ENCODE peak calls at places on chromosomes 3 and 15, in eight cellular contexts. J is heart right ventricle; X is lower lobe of right lung; O is CD8-positive, alpha-beta memory T cell; S is tibial nerve; N is mammary epithelial cell; I is naive thymus-derived CD4-positive, alpha-beta T cell; F is esophagus muscularis mucosa. H is an unnamed sample.
A peak's percentile ranks its signal among the peaks of the same experiment; 100 is the strongest.

GRCh38 chr3:65314265-65314664 is 626.5 kb upstream of the ADAMTS9 start:
- DNase-seq in O (no peak), I (no peak), X (no peak), N (no peak), F (no peak), S (no peak), J (no peak), H (no peak)

GRCh38 chr3:47225310-47225906 is 57.2 kb downstream of the KIF9 start:
- DNase-seq in I (no peak), N (no peak), X (no peak), J (no peak), O (no peak), F (no peak), S (no peak), H (no peak)

GRCh38 chr15:88498991-88499390 is 31.5 kb downstream of the MRPS11 start:
- DNase-seq in F (no peak), X (no peak), S (no peak), I (no peak), O (no peak), J (peak; percentile 38), N (no peak), H (no peak)

GRCh38 chr3:100531093-100531492 is 38.7 kb downstream of the TMEM45A start:
- DNase-seq in J (no peak), I (no peak), F (no peak), N (no peak), S (no peak), X (no peak), O (no peak), H (no peak)

GRCh38 chr3:14623569-14624051 is 28.0 kb upstream of the CCDC174 start:
- DNase-seq in X (no peak), I (no peak), F (no peak), N (no peak), S (no peak), J (no peak), O (no peak), H (no peak)

GRCh38 chr15:37933685-37934084 is 755 bp upstream of the TMCO5A start:
- DNase-seq in N (no peak), J (no peak), X (no peak), S (no peak), I (no peak), O (no peak), F (no peak), H (no peak)

GRCh38 chr3:74079961-74080562 is 455.3 kb upstream of the PDZRN3 start:
- DNase-seq in S (no peak), I (no peak), J (no peak), F (no peak), N (no peak), O (no peak), X (no peak), H (no peak)

GRCh38 chr15:41148065-41148464 is 32.0 kb upstream of the INO80 start:
- DNase-seq in O (no peak), N (no peak), X (no peak), F (no peak), S (no peak), I (no peak), J (no peak), H (no peak)

GRCh38 chr15:64153480-64154367 is 2.2 kb downstream of the SNX22 start:
- DNase-seq in S (peak; percentile 73), N (peak; percentile 72), O (peak; percentile 90), J (peak; percentile 89), I (peak; percentile 87), X (peak; percentile 93), F (peak; percentile 95), H (peak; percentile 84)

GRCh38 chr15:64157599-64158125 is 5.2 kb downstream of the PPIB start:
- DNase-seq in X (no peak), S (no peak), J (no peak), F (no peak), I (no peak), N (no peak), O (no peak), H (no peak)

GRCh38 chr15:64158363-64159134 is 4.3 kb downstream of the PPIB start:
- DNase-seq in J (peak; percentile 36), X (no peak), F (no peak), I (no peak), S (no peak), O (no peak), N (no peak), H (no peak)

GRCh38 chr15:64155802-64156651 is 4.5 kb downstream of the SNX22 start:
- DNase-seq in S (no peak), I (no peak), X (no peak), F (no peak), J (no peak), O (no peak), N (no peak), H (no peak)

GRCh38 chr15:64156652-64157331 is 5.3 kb downstream of the SNX22 start:
- DNase-seq in J (no peak), S (no peak), I (no peak), F (no peak), N (no peak), X (no peak), O (no peak), H (no peak)
- H3K36me3 ChIP-seq in J (peaks cover 79% of the 10 kb centered on the region), S (peaks cover 5% of the 10 kb centered on the region), I (peaks cover 21% of the 10 kb centered on the region), F (peaks cover 78% of the 10 kb centered on the region), N (peaks cover 50% of the 10 kb centered on the region), X (peaks cover 77% of the 10 kb centered on the region), O (peaks cover 55% of the 10 kb centered on the region), H (peaks cover 49% of the 10 kb centered on the region)

GRCh38 chr15:70851889-70852288 is 2.1 kb downstream of the LARP6 start:
- DNase-seq in S (no peak), I (no peak), N (no peak), F (no peak), J (no peak), O (no peak), X (no peak), H (no peak)

GRCh38 chr15:70852501-70853269 is 1.3 kb downstream of the LARP6 start:
- DNase-seq in S (no peak), J (no peak), X (no peak), I (no peak), N (peak; percentile 91), F (no peak), O (no peak), H (no peak)

GRCh38 chr15:70853855-70854668 is at the start of gene LARP6:
- DNase-seq in J (peak; percentile 62), I (peak; percentile 3), N (peak; percentile 22), S (no peak), X (peak; percentile 46), O (no peak), F (peak; percentile 91), H (peak; percentile 1)

GRCh38 chr15:70854669-70854976 is 666 bp upstream of the LARP6 start:
- DNase-seq in X (no peak), O (no peak), F (no peak), I (no peak), J (no peak), N (peak; percentile 70), S (no peak), H (no peak)

DNA sequence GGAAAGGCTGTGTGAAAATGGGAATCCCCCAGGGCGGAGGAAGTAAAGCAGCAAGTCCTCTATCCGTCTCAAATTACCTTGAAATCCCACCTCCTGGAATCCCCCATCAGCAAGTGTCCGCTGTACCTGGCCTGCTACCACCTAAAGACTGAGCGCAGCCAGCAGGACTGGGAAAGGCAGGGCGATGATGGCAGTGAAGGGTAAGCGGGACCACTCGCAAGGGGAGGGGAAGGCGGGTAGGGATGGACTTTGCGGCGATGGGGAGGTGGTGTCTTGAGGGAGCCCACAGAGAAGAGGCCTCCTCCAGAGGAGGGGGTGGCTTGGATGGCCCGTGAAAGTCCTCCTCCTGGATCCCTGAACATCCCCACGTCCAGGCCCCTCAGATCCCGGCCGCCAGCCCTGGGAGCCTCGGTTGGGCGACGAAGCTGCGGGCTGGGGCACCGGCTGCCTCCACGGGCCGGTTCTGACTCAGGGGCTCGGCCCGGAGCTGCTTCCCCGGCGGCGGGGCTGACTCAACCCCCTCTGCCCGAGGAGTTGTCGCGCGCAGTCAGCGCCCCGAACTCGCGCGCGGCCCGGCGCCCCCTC is 595 bp downstream of the LARP6 start:
- DNase-seq in F (no peak), J (no peak), O (no peak), I (no peak), S (no peak), X (no peak), N (peak; percentile 83), H (no peak)
- H3K27ac ChIP-seq in F (peak overlapping the region; percentile 91), J (peak overlapping the region; percentile 95), O (no peak overlapping the region), I (no peak overlapping the region), S (peak overlapping the region; percentile 76), X (peak overlapping the region; percentile 87), N (peak overlapping the region; percentile 83), H (no peak overlapping the region)

GRCh38 chr3:123696796-123697195 is 111.9 kb upstream of the HACD2 start:
- DNase-seq in I (no peak), X (no peak), N (no peak), F (no peak), O (no peak), J (no peak), S (no peak), H (no peak)

GRCh38 chr3:123693584-123693983 is 108.7 kb upstream of the HACD2 start:
- DNase-seq in J (no peak), F (no peak), O (no peak), X (no peak), I (no peak), N (no peak), S (no peak), H (no peak)

GRCh38 chr3:123694377-123695147 is 109.7 kb upstream of the HACD2 start:
- DNase-seq in J (peak; percentile 32), F (no peak), X (no peak), I (no peak), N (no peak), O (no peak), S (no peak), H (no peak)

GRCh38 chr3:123695731-123696640 is 111.1 kb upstream of the HACD2 start:
- DNase-seq in O (no peak), F (no peak), S (no peak), I (no peak), N (no peak), X (no peak), J (no peak), H (no peak)

GRCh38 chr3:123695152-123695551 is 110.3 kb upstream of the HACD2 start:
- DNase-seq in I (no peak), O (no peak), N (no peak), J (no peak), X (no peak), F (no peak), S (no peak), H (no peak)
- H3K36me3 ChIP-seq in I (no peaks in the 10 kb centered on the region), O (no peaks in the 10 kb centered on the region), N (peaks cover 13% of the 10 kb centered on the region), J (no peaks in the 10 kb centered on the region), X (peaks cover 14% of the 10 kb centered on the region), F (peaks cover 18% of the 10 kb centered on the region), S (no peaks in the 10 kb centered on the region), H (no peaks in the 10 kb centered on the region)

GRCh38 chr3:171774516-171774915 is 35.8 kb downstream of the PLD1 start:
- DNase-seq in O (no peak), F (no peak), S (no peak), I (no peak), N (no peak), X (no peak), J (no peak), H (no peak)

GRCh38 chr3:171768281-171768925 is 41.9 kb downstream of the PLD1 start:
- DNase-seq in F (no peak), I (no peak), X (no peak), J (peak; percentile 34), O (no peak), S (no peak), N (no peak), H (no peak)

GRCh38 chr3:171775943-171776342 is 34.3 kb downstream of the PLD1 start:
- DNase-seq in I (no peak), F (no peak), N (no peak), S (no peak), X (no peak), O (no peak), J (no peak), H (no peak)

GRCh38 chr3:171772427-171773056 is 37.7 kb downstream of the PLD1 start:
- DNase-seq in J (peak; percentile 68), S (peak; percentile 48), F (no peak), N (peak; percentile 60), I (peak; percentile 36), X (no peak), O (peak; percentile 48), H (peak; percentile 39)

GRCh38 chr3:171770689-171771620 is 39.3 kb downstream of the PLD1 start:
- DNase-seq in X (no peak), S (no peak), N (peak; percentile 95), F (no peak), I (no peak), J (peak; percentile 70), O (no peak), H (no peak)
- H3K27ac ChIP-seq in X (peak overlapping the region; percentile 59), S (peak overlapping the region; percentile 68), N (peak overlapping the region; percentile 83), F (peak overlapping the region; percentile 50), I (no peak overlapping the region), J (peak overlapping the region; percentile 80), O (no peak overlapping the region), H (no peak overlapping the region)

H was measured in CD4-positive, alpha-beta memory T cell.